ENCODE peak calls at places on chromosome 5, in five cellular contexts. M is GM23338; B is HTR-8/SVneo; Y is activated T-helper 1 cell treated with Interleukin-2 at 50 U/mL for 16 hours; N is activated naive CD4-positive, alpha-beta T cell treated with Interleukin-2 at 50 U/mL for 16 hours. Z is an unnamed sample.

GRCh38 chr5:179345179-179345428 is 157 bp downstream of the ADAMTS2 start:
- DNase-seq in M (no peak), B (no peak), Y (no peak), N (no peak), Z (no peak)

GRCh38 chr5:135830384-135831275 is 3.8 kb upstream of the SLC25A48 start:
- DNase-seq in M (no peak), B (no peak), Y (no peak), N (no peak), Z (no peak)

GRCh38 chr5:132497488-132497997 is 7.0 kb upstream of the IRF1 start:
- DNase-seq in M (peak; percentile 35), B (peak; percentile 95), Y (no peak), N (no peak), Z (peak; percentile 44)

GRCh38 chr5:137192293-137192743 is 306.8 kb downstream of the SPOCK1 start:
- DNase-seq in M (no peak), B (peak; percentile 51), Y (no peak), N (no peak), Z (no peak)

GRCh38 chr5:76210946-76211345 is 127.8 kb downstream of the SV2C start:
- DNase-seq in M (no peak), B (no peak), Y (no peak), N (no peak), Z (no peak)

GRCh38 chr5:173789031-173789920 is 98.9 kb upstream of the CPEB4 start:
- DNase-seq in M (no peak), B (peak; percentile 48), Y (no peak), N (peak; percentile 23), Z (no peak)

GRCh38 chr5:115626444-115626823 is 598 bp upstream of the TMED7 start:
- DNase-seq in M (no peak), B (peak; percentile 25), Y (no peak), N (no peak), Z (peak; percentile 18)

GRCh38 chr5:16975950-16976624 is 40.0 kb upstream of the MYO10 start:
- DNase-seq in M (no peak), B (no peak), Y (no peak), N (no peak), Z (no peak)

GRCh38 chr5:179795863-179796833 is 2.4 kb downstream of the LTC4S start:
- DNase-seq in M (peak; percentile 90), B (peak; percentile 75), Y (peak; percentile 51), N (peak; percentile 76), Z (peak; percentile 96)

GRCh38 chr5:102481044-102481715 is 17.6 kb downstream of the SLCO6A1 start:
- DNase-seq in M (no peak), B (no peak), Y (no peak), N (no peak), Z (no peak)

GRCh38 chr5:156497816-156498215 is 170.9 kb downstream of the SGCD start:
- DNase-seq in M (no peak), B (no peak), Y (no peak), N (no peak), Z (no peak)

GRCh38 chr5:39224196-39224754 is 4.9 kb upstream of the FYB1 start:
- DNase-seq in M (peak; percentile 15), B (no peak), Y (no peak), N (no peak), Z (no peak)

GRCh38 chr5:54673523-54674225 is 156.1 kb downstream of the SNX18 start:
- DNase-seq in M (no peak), B (no peak), Y (peak; percentile 16), N (peak; percentile 13), Z (no peak)

GRCh38 chr5:14449052-14449661 is 132.4 kb upstream of the OTULINL start:
- DNase-seq in M (no peak), B (peak; percentile 80), Y (no peak), N (no peak), Z (no peak)

GRCh38 chr5:9423611-9424010 is 122.3 kb downstream of the SEMA5A start:
- DNase-seq in M (no peak), B (no peak), Y (no peak), N (no peak), Z (no peak)

GRCh38 chr5:149563461-149563860 is 12.2 kb upstream of the CSNK1A1 start:
- DNase-seq in M (no peak), B (no peak), Y (no peak), N (no peak), Z (no peak)

GRCh38 chr5:150069619-150070276 is 16.6 kb downstream of the CSF1R start:
- DNase-seq in M (peak; percentile 24), B (no peak), Y (no peak), N (no peak), Z (peak; percentile 87)

GRCh38 chr5:59274130-59274529 is 619.4 kb downstream of the PDE4D start:
- DNase-seq in M (no peak), B (no peak), Y (no peak), N (no peak), Z (no peak)

GRCh38 chr5:144390133-144390532 is 219.5 kb downstream of the KCTD16 start:
- DNase-seq in M (peak; percentile 57), B (peak; percentile 1), Y (no peak), N (no peak), Z (peak; percentile 39)

GRCh38 chr5:119840175-119840574 is 210.8 kb downstream of the FAM170A start:
- DNase-seq in M (no peak), B (no peak), Y (no peak), N (no peak), Z (no peak)

Z was measured in H7.